ENCODE peak calls at places on chromosomes 13 and 19, in four cellular contexts. B is tibial artery, M is A549, K is colonic mucosa. E is an unnamed sample. For H3K9me3 and H3K4me1, the result is how much of the 10 kb centered on the place peaks cover.

GRCh38 chr13:21799671-21800070 is 128.8 kb downstream of the FGF9 start:
- DNase-seq in K (no peak), B (no peak), M (no peak), E (no peak)

GRCh38 chr13:42660367-42660965 is 86.5 kb downstream of the TNFSF11 start:
- DNase-seq in M (no peak), B (no peak), K (no peak), E (no peak)

GRCh38 chr13:39051157-39051556 is 12.9 kb downstream of the NHLRC3 start:
- DNase-seq in M (no peak), K (no peak), B (no peak), E (no peak)

GRCh38 chr19:18208098-18208951 is 4.5 kb upstream of the RAB3A start:
- DNase-seq in K (peak), B (no peak), M (no peak), E (peak)

GRCh38 chr13:43879323-43880181 is at the start of the genes CCDC122 and LACC1:
- DNase-seq in B (peak), M (peak), K (peak), E (peak)

GRCh38 chr19:7874080-7874856 is at the start of gene PRR36:
- DNase-seq in B (no peak), M (no peak), K (no peak), E (peak)

GRCh38 chr13:42970824-42971669 is 21.0 kb downstream of the EPSTI1 start:
- DNase-seq in B (peak), M (peak), K (peak), E (peak)

GRCh38 chr19:15453091-15453498 is 3.3 kb upstream of the WIZ start:
- DNase-seq in B (no peak), M (no peak), K (no peak), E (no peak)

GRCh38 chr13:97221046-97221445 is 1.1 kb upstream of the MBNL2 start:
- DNase-seq in B (no peak), K (no peak), M (no peak), E (no peak)

GRCh38 chr13:41188584-41188983 is 5.8 kb downstream of the KBTBD7 start:
- DNase-seq in M (no peak), K (no peak), B (no peak), E (no peak)

GRCh38 chr19:54343868-54344267 is 4.9 kb upstream of the LILRA4 start:
- DNase-seq in K (no peak), B (no peak), M (no peak), E (no peak)

GRCh38 chr19:49916839-49917733 is 11.9 kb upstream of the ATF5 start:
- DNase-seq in B (no peak), K (no peak), M (no peak), E (no peak)

GRCh38 chr13:39038569-39038898 is 278 bp downstream of the NHLRC3 start:
- DNase-seq in B (no peak), M (no peak), K (peak), E (peak)

GRCh38 chr19:27776020-27776419 is 1436.9 kb downstream of the UQCRFS1 start:
- DNase-seq in B (no peak), M (peak), K (no peak), E (no peak)

GRCh38 chr19:27774337-27774736 is 1438.6 kb downstream of the UQCRFS1 start:
- DNase-seq in B (no peak), K (no peak), M (no peak), E (no peak)

GRCh38 chr19:27775395-27775794 is 1437.6 kb downstream of the UQCRFS1 start:
- DNase-seq in B (no peak), M (no peak), K (no peak), E (no peak)

GRCh38 chr19:27773318-27774094 is 1439.4 kb downstream of the UQCRFS1 start:
- DNase-seq in K (no peak), B (no peak), M (no peak), E (no peak)

DNA sequence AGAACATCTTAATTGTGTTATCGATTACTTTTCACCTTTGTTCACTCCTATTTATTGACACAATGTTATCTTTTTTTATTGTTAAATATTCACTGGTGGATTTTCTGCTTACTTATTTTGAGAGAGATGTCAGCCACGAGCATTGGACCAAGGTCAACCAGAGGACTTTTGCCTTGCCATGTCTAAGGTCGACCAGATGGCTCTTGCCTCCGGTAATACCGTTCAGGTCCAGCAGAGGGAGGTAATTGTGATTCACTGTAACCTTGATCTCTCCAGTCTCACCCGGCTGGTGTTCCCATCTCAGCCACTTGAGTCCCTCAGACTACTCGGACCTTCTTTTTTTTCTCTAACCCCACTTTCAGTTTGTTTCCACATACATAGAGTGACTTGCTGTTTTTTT is 1438.1 kb downstream of the UQCRFS1 start:
- DNase-seq in M (no peak), B (no peak), K (no peak), E (no peak)
- H3K9me3 ChIP-seq in M (half or more), B (under half), K (under half), E (under half)

DNA sequence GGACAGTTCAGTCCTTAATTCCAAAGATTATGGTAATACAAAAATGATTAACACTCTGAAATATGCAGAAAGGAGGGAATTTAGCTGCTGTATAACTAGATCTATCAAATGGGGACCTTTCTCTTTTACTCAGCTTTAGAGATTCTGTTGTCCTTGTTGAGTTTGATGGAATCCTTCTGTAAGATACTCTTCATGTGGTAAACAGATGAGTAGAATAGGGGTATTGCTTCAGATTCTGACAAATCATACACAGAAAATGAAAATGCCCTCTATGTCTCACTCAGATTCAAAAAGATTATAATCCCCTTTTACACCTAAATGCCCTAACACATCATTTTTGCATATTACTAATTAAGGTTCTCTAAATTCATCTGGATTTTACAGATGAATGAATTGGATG is 50.7 kb downstream of the ARHGAP35 start:
- DNase-seq in K (no peak), M (no peak), B (no peak), E (no peak)
- H3K4me1 ChIP-seq in K (under half), M (half or more), B (half or more), E (under half)

DNA sequence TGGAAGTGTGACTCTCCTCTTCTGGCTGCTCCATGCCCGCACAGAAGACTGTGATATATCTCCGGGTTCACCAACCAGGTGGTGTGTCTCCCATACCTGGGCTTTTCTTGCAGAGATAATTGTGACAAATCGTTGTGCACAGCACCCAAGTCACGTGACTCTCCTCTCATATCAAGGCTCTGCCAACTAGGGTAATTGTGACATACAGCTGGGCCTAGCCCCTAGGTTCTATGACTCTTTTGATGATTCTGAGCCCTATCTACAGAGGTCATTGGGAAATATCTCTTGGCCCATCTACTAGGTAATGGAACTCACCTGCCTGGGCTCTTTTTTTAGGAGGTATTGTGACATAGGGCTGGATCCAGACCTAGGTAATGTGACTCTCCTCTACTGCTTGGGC is 89.8 kb downstream of the ZNF429 start:
- DNase-seq in K (no peak), B (no peak), M (no peak), E (no peak)
- H3K9me3 ChIP-seq in K (under half), B (under half), M (under half), E (under half)

DNA sequence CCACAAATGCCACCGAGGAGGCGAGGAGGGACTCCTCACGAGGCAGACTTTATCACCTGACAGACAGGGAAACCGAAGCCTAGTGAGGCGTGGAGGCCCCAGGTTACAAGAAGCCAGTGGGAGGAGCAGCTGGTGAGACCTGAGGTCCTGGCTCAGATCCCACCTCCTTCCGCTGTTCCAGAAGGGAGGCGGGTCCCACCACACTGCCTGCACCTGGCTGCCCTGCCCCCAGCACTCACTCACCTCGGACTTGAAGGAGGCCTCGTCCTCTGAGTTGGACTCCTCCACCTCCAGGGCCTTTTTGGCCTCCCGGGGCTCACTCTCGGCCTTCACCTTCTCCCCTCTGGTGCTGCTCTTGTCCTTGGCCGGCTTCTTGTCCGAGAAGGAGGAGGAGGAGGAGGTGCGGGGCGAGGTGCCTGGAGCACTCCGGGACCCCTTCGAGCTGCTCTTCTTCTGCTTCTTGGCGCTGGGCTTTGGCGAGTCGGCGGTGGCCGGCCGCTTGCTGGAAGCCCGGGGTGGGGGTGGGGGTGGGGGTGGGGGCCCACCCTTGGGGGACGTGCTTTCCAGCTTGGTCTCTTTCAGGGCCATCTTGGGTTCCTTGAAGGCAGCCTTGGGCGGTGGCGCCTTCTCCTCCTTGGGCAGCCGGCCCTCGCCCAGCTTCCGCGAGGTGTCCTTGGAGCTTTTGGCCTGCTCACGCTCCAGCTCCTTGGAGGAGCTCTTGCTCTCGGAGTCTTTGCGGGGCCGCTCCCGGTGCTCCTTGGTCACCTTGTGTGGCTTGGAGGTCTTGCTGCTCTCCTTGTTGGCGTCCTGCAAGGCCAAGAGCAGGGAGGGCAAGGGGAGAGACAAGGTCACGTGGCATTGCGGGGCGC is 57.7 kb downstream of the MLLT1 start:
- DNase-seq in B (no peak), K (no peak), M (no peak), E (no peak)
- H3K4me1 ChIP-seq in B (under half), K (under half), M (under half), E (under half)

GRCh38 chr13:19159761-19160420 is 21.7 kb downstream of the TUBA3C start:
- DNase-seq in K (no peak), B (no peak), M (no peak), E (no peak)
- H3K9me3 ChIP-seq in K (under half), B (under half), M (under half), E (under half)

DNA sequence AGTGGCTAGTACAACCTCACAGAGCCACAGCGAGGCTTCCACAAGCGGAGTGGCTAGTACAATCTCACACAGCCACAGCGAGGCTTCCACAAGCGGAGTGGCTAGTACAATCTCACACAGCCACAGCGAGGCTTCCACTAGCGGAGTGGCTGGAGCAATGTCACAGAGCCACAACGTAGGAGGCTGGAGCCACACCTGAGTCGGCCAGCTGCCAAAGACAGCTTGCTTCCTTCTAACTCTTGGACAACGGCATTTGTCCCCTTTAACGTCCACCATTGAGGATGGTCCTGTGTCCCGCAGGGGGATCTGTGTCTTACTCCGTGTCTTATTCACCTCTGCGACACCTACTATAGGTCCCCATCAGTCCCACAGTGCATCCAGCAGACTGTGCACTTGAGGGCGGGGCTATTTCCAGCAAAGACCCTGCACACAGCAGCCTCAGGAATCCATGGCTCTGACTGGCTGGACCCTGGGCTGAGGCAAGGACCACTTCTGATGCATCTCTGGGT is 3.7 kb downstream of the ZNF787 start:
- DNase-seq in B (no peak), M (no peak), K (no peak), E (no peak)
- H3K4me1 ChIP-seq in B (half or more), M (under half), K (under half), E (half or more)

DNA sequence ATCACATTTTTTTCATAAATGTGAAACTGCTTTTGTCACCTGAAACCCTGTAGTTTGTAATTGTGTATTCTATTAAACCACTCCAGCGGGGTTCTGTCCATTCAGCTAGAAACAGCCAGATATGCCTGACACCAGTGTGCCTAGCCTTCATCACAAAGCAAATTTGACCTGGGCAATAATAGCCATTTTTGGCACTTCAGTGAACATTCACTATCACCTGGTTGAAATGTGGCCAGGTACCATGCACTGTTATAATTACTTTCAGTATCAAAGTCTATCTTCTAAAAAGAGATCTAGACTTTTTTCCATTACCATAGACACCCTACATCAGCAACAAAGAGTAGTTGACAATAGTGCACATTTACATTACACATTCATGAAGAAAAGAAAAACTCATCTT is 64.5 kb downstream of the ZNF257 start:
- DNase-seq in M (no peak), B (no peak), K (no peak), E (no peak)
- H3K9me3 ChIP-seq in M (half or more), B (under half), K (under half), E (under half)

GRCh38 chr19:29001922-29002247 is 211.1 kb downstream of the UQCRFS1 start:
- DNase-seq in M (no peak), B (no peak), K (no peak), E (peak)

GRCh38 chr19:28999733-29000433 is 213.1 kb downstream of the UQCRFS1 start:
- DNase-seq in M (no peak), K (no peak), B (no peak), E (no peak)

GRCh38 chr19:29001006-29001921 is 211.7 kb downstream of the UQCRFS1 start:
- DNase-seq in K (no peak), M (no peak), B (no peak), E (no peak)

GRCh38 chr19:29003641-29004409 is 209.1 kb downstream of the UQCRFS1 start:
- DNase-seq in K (no peak), M (no peak), B (no peak), E (no peak)

DNA sequence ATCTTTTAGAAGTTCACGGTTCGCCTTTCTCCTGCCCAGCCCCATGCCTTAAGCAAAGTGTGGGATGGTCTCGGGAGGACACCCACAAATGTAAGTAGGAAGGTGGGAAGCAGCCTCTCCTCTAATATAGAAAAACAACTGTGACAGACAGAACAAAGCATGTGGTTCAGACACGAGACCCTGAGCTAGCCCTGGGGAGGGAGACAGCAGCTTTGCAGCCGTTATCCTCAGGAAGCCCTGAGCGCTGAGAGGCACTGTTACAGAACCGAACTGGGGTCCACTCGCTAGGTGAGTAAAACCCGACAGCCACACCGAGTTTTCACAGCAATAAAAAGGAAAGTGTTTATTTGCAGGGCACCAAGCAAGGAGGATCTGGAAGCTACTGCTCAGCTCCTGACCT is 210.6 kb downstream of the UQCRFS1 start:
- DNase-seq in B (no peak), K (no peak), M (no peak), E (peak)
- H3K4me1 ChIP-seq in B (under half), K (under half), M (under half), E (under half)

GRCh38 chr19:57954996-57955395 is 7.5 kb upstream of the ZNF256 start:
- DNase-seq in K (no peak), M (no peak), B (no peak), E (no peak)
- H3K9me3 ChIP-seq in K (under half), M (half or more), B (under half), E (under half)

E was measured in testis.